ENCODE peak calls at places on chromosome 3, in eight cellular contexts. One of them, this sample, is unnamed.

GRCh38 chr3:17030956-17031652 is 146.3 kb downstream of the PLCL2 start:
- DNase-seq in NT2/D1: no peak
- DNase-seq in cardiac muscle cell: no peak
- DNase-seq in iris pigment epithelial cell: no peak
- DNase-seq in epithelial cell of proximal tubule: no peak
- DNase-seq in nephron progenitor cell: no peak
- DNase-seq in amniotic epithelial cell: no peak
- DNase-seq in GM04504: no peak
- DNase-seq in this sample: no peak

GRCh38 chr3:127135241-127136023 is 57.5 kb upstream of the PRR23E start:
- DNase-seq in GM04504: no peak
- DNase-seq in nephron progenitor cell: peak; percentile 55
- DNase-seq in epithelial cell of proximal tubule: no peak
- DNase-seq in iris pigment epithelial cell: peak; percentile 39
- DNase-seq in cardiac muscle cell: peak; percentile 77
- DNase-seq in amniotic epithelial cell: peak; percentile 38
- DNase-seq in NT2/D1: no peak
- DNase-seq in this sample: no peak

GRCh38 chr3:77102916-77103769 is 63.2 kb downstream of the ROBO2 start:
- DNase-seq in iris pigment epithelial cell: peak; percentile 71
- DNase-seq in epithelial cell of proximal tubule: no peak
- DNase-seq in cardiac muscle cell: no peak
- DNase-seq in nephron progenitor cell: no peak
- DNase-seq in NT2/D1: no peak
- DNase-seq in GM04504: no peak
- DNase-seq in amniotic epithelial cell: peak; percentile 6
- DNase-seq in this sample: no peak

GRCh38 chr3:23659274-23659673 is 146.5 kb upstream of the UBE2E1 start:
- DNase-seq in epithelial cell of proximal tubule: no peak
- DNase-seq in nephron progenitor cell: no peak
- DNase-seq in amniotic epithelial cell: no peak
- DNase-seq in NT2/D1: no peak
- DNase-seq in cardiac muscle cell: peak; percentile 16
- DNase-seq in iris pigment epithelial cell: no peak
- DNase-seq in GM04504: no peak
- DNase-seq in this sample: no peak

GRCh38 chr3:13482106-13482690 is 2.1 kb downstream of the HDAC11 start:
- DNase-seq in cardiac muscle cell: no peak
- DNase-seq in GM04504: no peak
- DNase-seq in NT2/D1: no peak
- DNase-seq in epithelial cell of proximal tubule: no peak
- DNase-seq in amniotic epithelial cell: no peak
- DNase-seq in iris pigment epithelial cell: no peak
- DNase-seq in nephron progenitor cell: no peak
- DNase-seq in this sample: no peak

GRCh38 chr3:127427169-127427655 is 139.4 kb upstream of the PRR20G start:
- DNase-seq in iris pigment epithelial cell: no peak
- DNase-seq in amniotic epithelial cell: no peak
- DNase-seq in nephron progenitor cell: no peak
- DNase-seq in epithelial cell of proximal tubule: no peak
- DNase-seq in cardiac muscle cell: no peak
- DNase-seq in GM04504: no peak
- DNase-seq in NT2/D1: no peak
- DNase-seq in this sample: no peak

GRCh38 chr3:121662742-121663141 is 2.0 kb upstream of the HCLS1 start:
- DNase-seq in GM04504: no peak
- DNase-seq in NT2/D1: no peak
- DNase-seq in epithelial cell of proximal tubule: no peak
- DNase-seq in nephron progenitor cell: no peak
- DNase-seq in iris pigment epithelial cell: no peak
- DNase-seq in cardiac muscle cell: no peak
- DNase-seq in amniotic epithelial cell: no peak
- DNase-seq in this sample: no peak

GRCh38 chr3:194469977-194470376 is 16.8 kb downstream of the ATP13A3 start:
- DNase-seq in nephron progenitor cell: no peak
- DNase-seq in GM04504: no peak
- DNase-seq in amniotic epithelial cell: no peak
- DNase-seq in NT2/D1: no peak
- DNase-seq in epithelial cell of proximal tubule: no peak
- DNase-seq in cardiac muscle cell: no peak
- DNase-seq in iris pigment epithelial cell: no peak
- DNase-seq in this sample: no peak

GRCh38 chr3:40079203-40079844 is 230.2 kb upstream of the EIF1B start:
- DNase-seq in nephron progenitor cell: no peak
- DNase-seq in cardiac muscle cell: no peak
- DNase-seq in GM04504: peak; percentile 65
- DNase-seq in epithelial cell of proximal tubule: peak; percentile 70
- DNase-seq in iris pigment epithelial cell: peak; percentile 79
- DNase-seq in NT2/D1: no peak
- DNase-seq in amniotic epithelial cell: peak; percentile 15
- DNase-seq in this sample: no peak

GRCh38 chr3:119939087-119939486 is 155.2 kb downstream of the GSK3B start:
- DNase-seq in nephron progenitor cell: no peak
- DNase-seq in epithelial cell of proximal tubule: no peak
- DNase-seq in iris pigment epithelial cell: peak; percentile 7
- DNase-seq in GM04504: no peak
- DNase-seq in cardiac muscle cell: no peak
- DNase-seq in amniotic epithelial cell: peak; percentile 19
- DNase-seq in NT2/D1: no peak
- DNase-seq in this sample: no peak

GRCh38 chr3:170352936-170353335 is 4.6 kb upstream of the SKIL start:
- DNase-seq in NT2/D1: no peak
- DNase-seq in cardiac muscle cell: no peak
- DNase-seq in iris pigment epithelial cell: no peak
- DNase-seq in epithelial cell of proximal tubule: no peak
- DNase-seq in nephron progenitor cell: no peak
- DNase-seq in amniotic epithelial cell: no peak
- DNase-seq in GM04504: no peak
- DNase-seq in this sample: no peak

GRCh38 chr3:10552631-10552943 is 47.2 kb upstream of the ATP2B2 start:
- DNase-seq in nephron progenitor cell: no peak
- DNase-seq in NT2/D1: no peak
- DNase-seq in iris pigment epithelial cell: no peak
- DNase-seq in cardiac muscle cell: no peak
- DNase-seq in amniotic epithelial cell: no peak
- DNase-seq in GM04504: no peak
- DNase-seq in epithelial cell of proximal tubule: no peak
- DNase-seq in this sample: peak; percentile 42

GRCh38 chr3:121324320-121324719 is 221.5 kb downstream of the POLQ start:
- DNase-seq in nephron progenitor cell: no peak
- DNase-seq in iris pigment epithelial cell: no peak
- DNase-seq in cardiac muscle cell: no peak
- DNase-seq in NT2/D1: no peak
- DNase-seq in epithelial cell of proximal tubule: no peak
- DNase-seq in GM04504: no peak
- DNase-seq in amniotic epithelial cell: no peak
- DNase-seq in this sample: no peak

GRCh38 chr3:191329654-191330308 is 545 bp downstream of the UTS2B start:
- DNase-seq in iris pigment epithelial cell: peak; percentile 54
- DNase-seq in NT2/D1: no peak
- DNase-seq in amniotic epithelial cell: peak; percentile 56
- DNase-seq in epithelial cell of proximal tubule: no peak
- DNase-seq in nephron progenitor cell: peak; percentile 44
- DNase-seq in cardiac muscle cell: peak; percentile 75
- DNase-seq in GM04504: peak; percentile 32
- DNase-seq in this sample: no peak

GRCh38 chr3:149199474-149199873 is 22.2 kb downstream of the CP start:
- DNase-seq in NT2/D1: no peak
- DNase-seq in nephron progenitor cell: no peak
- DNase-seq in cardiac muscle cell: no peak
- DNase-seq in amniotic epithelial cell: peak; percentile 39
- DNase-seq in iris pigment epithelial cell: peak; percentile 70
- DNase-seq in GM04504: no peak
- DNase-seq in epithelial cell of proximal tubule: no peak
- DNase-seq in this sample: no peak

GRCh38 chr3:133384331-133385027 is 15.4 kb upstream of the BFSP2 start:
- DNase-seq in epithelial cell of proximal tubule: no peak
- DNase-seq in GM04504: no peak
- DNase-seq in nephron progenitor cell: peak; percentile 76
- DNase-seq in cardiac muscle cell: peak; percentile 81
- DNase-seq in NT2/D1: peak; percentile 66
- DNase-seq in amniotic epithelial cell: peak; percentile 44
- DNase-seq in iris pigment epithelial cell: peak; percentile 40
- DNase-seq in this sample: peak; percentile 36

This sample was measured in Jurkat, Clone E6-1.